ENCODE peak calls at places on chromosomes 11 and 22, in four cellular contexts. One of them, this sample, is unnamed.

GRCh38 chr11:119051440-119052162 is 5.4 kb downstream of the HYOU1 start:
- DNase-seq in fibroblast of mammary gland: no peak
- DNase-seq in naive thymus-derived CD8-positive, alpha-beta T cell: no peak
- DNase-seq in right cardiac atrium: no peak
- DNase-seq in this sample: no peak

GRCh38 chr11:2701230-2701629 is 1.4 kb upstream of the KCNQ1OT1 start:
- DNase-seq in fibroblast of mammary gland: no peak
- DNase-seq in naive thymus-derived CD8-positive, alpha-beta T cell: no peak
- DNase-seq in right cardiac atrium: no peak
- DNase-seq in this sample: no peak

GRCh38 chr11:74204692-74205091 is 33.6 kb downstream of the PPME1 start:
- DNase-seq in fibroblast of mammary gland: no peak
- DNase-seq in naive thymus-derived CD8-positive, alpha-beta T cell: no peak
- DNase-seq in right cardiac atrium: no peak
- DNase-seq in this sample: peak

GRCh38 chr11:44607324-44607962 is 42.0 kb downstream of the CD82 start:
- DNase-seq in fibroblast of mammary gland: peak
- DNase-seq in naive thymus-derived CD8-positive, alpha-beta T cell: no peak
- DNase-seq in right cardiac atrium: no peak
- DNase-seq in this sample: peak

GRCh38 chr11:121521145-121522042 is 68.6 kb upstream of the SORL1-AS1 start:
- DNase-seq in fibroblast of mammary gland: peak
- DNase-seq in naive thymus-derived CD8-positive, alpha-beta T cell: no peak
- DNase-seq in right cardiac atrium: no peak
- DNase-seq in this sample: no peak

GRCh38 chr11:2709429-2709828 is 9.6 kb upstream of the KCNQ1OT1 start:
- DNase-seq in fibroblast of mammary gland: peak
- DNase-seq in naive thymus-derived CD8-positive, alpha-beta T cell: no peak
- DNase-seq in right cardiac atrium: peak
- DNase-seq in this sample: peak

GRCh38 chr11:70014291-70014690 is 63.8 kb upstream of the ANO1 start:
- DNase-seq in fibroblast of mammary gland: no peak
- DNase-seq in naive thymus-derived CD8-positive, alpha-beta T cell: no peak
- DNase-seq in right cardiac atrium: no peak
- DNase-seq in this sample: no peak

GRCh38 chr11:82714346-82715174 is 19.1 kb downstream of the FAM181B start:
- DNase-seq in fibroblast of mammary gland: no peak
- DNase-seq in naive thymus-derived CD8-positive, alpha-beta T cell: no peak
- DNase-seq in right cardiac atrium: no peak
- DNase-seq in this sample: no peak

GRCh38 chr11:108624196-108624925 is 30.8 kb upstream of the EXPH5 start:
- DNase-seq in fibroblast of mammary gland: no peak
- DNase-seq in naive thymus-derived CD8-positive, alpha-beta T cell: no peak
- DNase-seq in right cardiac atrium: no peak
- DNase-seq in this sample: no peak

GRCh38 chr11:47270331-47271271 is 668 bp downstream of the MADD start:
- DNase-seq in fibroblast of mammary gland: peak
- DNase-seq in naive thymus-derived CD8-positive, alpha-beta T cell: peak
- DNase-seq in right cardiac atrium: no peak
- DNase-seq in this sample: peak

GRCh38 chr11:73510106-73510505 is 87.8 kb downstream of the FAM168A start:
- DNase-seq in fibroblast of mammary gland: no peak
- DNase-seq in naive thymus-derived CD8-positive, alpha-beta T cell: no peak
- DNase-seq in right cardiac atrium: no peak
- DNase-seq in this sample: no peak

GRCh38 chr11:13775471-13775870 is 107.0 kb downstream of the FAR1 start:
- DNase-seq in fibroblast of mammary gland: no peak
- DNase-seq in naive thymus-derived CD8-positive, alpha-beta T cell: no peak
- DNase-seq in right cardiac atrium: no peak
- DNase-seq in this sample: no peak

GRCh38 chr22:23054531-23055257 is 15.6 kb upstream of the GNAZ start:
- DNase-seq in fibroblast of mammary gland: no peak
- DNase-seq in naive thymus-derived CD8-positive, alpha-beta T cell: no peak
- DNase-seq in right cardiac atrium: no peak
- DNase-seq in this sample: no peak

GRCh38 chr11:66694056-66694410 is 16.3 kb upstream of the RBM4B start:
- DNase-seq in fibroblast of mammary gland: no peak
- DNase-seq in naive thymus-derived CD8-positive, alpha-beta T cell: no peak
- DNase-seq in right cardiac atrium: no peak
- DNase-seq in this sample: no peak

This sample was measured in EH.